ENCODE peak calls at places on chromosomes 4 and X, in seven cellular contexts. I is NCI-H460; U is activated T-cell treated with anti-CD3 and anti-CD28 coated beads, Interleukin-2, amount 50 U/mL, for 72 hours; E is D341Med; Z is left cardiac atrium; A is NCI-H1092 treated with DMSO at 0.1 percent for 48 hours; P is heart left ventricle. T is an unnamed sample.

GRCh38 chrX:110734894-110735541 is 60.6 kb downstream of the CHRDL1 start:
- DNase-seq in E (no peak), I (no peak), Z (no peak), A (no peak), P (no peak), U (no peak), T (no peak)

GRCh38 chr4:147578611-147579010 is 38.6 kb upstream of the TMEM184C start:
- DNase-seq in P (no peak), A (no peak), E (no peak), U (no peak), I (no peak), Z (no peak), T (no peak)

GRCh38 chr4:189299706-189300105 is 641.0 kb upstream of the FRG1 start:
- DNase-seq in I (no peak), U (no peak), Z (no peak), A (no peak), E (no peak), P (no peak), T (no peak)

GRCh38 chr4:132865458-132865857 is 283.6 kb upstream of the PCDH10 start:
- DNase-seq in I (no peak), Z (no peak), P (no peak), E (no peak), A (no peak), U (no peak), T (no peak)

GRCh38 chr4:159191989-159192388 is 89.1 kb downstream of the RAPGEF2 start:
- DNase-seq in A (no peak), E (no peak), Z (no peak), I (peak; percentile 35), P (no peak), U (no peak), T (no peak)

GRCh38 chr4:128006592-128006991 is 41.4 kb downstream of the ABHD18 start:
- DNase-seq in P (no peak), Z (no peak), U (no peak), I (no peak), A (no peak), E (no peak), T (no peak)

GRCh38 chr4:76373919-76374552 is 46.9 kb downstream of the CCDC158 start:
- DNase-seq in P (no peak), A (no peak), I (no peak), U (no peak), E (no peak), Z (no peak), T (no peak)

GRCh38 chrX:154419688-154420401 is 8.5 kb downstream of the TAFAZZIN start:
- DNase-seq in U (no peak), E (no peak), I (no peak), P (peak; percentile 61), A (peak; percentile 78), Z (peak; percentile 45), T (no peak)

GRCh38 chrX:13489451-13489850 is 80.0 kb upstream of the EGFL6 start:
- DNase-seq in P (no peak), A (no peak), E (no peak), U (no peak), Z (peak; percentile 63), I (no peak), T (no peak)

GRCh38 chr4:98508248-98508647 is 150.2 kb downstream of the TSPAN5 start:
- DNase-seq in P (no peak), E (no peak), I (no peak), U (no peak), Z (no peak), A (no peak), T (no peak)

GRCh38 chr4:14667624-14668295 is 334.5 kb upstream of the CPEB2 start:
- DNase-seq in E (no peak), Z (no peak), P (no peak), I (no peak), A (no peak), U (no peak), T (no peak)

GRCh38 chr4:153131478-153132069 is 72.7 kb upstream of the TRIM2 start:
- DNase-seq in U (no peak), E (no peak), I (no peak), Z (no peak), P (no peak), A (no peak), T (no peak)

GRCh38 chr4:149605601-149606378 is 209.9 kb downstream of the IQCM start:
- DNase-seq in U (no peak), E (no peak), Z (no peak), I (no peak), P (no peak), A (no peak), T (no peak)

GRCh38 chr4:20253272-20253798 is 1.6 kb downstream of the SLIT2 start:
- DNase-seq in U (no peak), A (peak; percentile 35), E (peak; percentile 38), P (no peak), I (no peak), Z (peak; percentile 16), T (no peak)

GRCh38 chr4:153153339-153153851 is 50.8 kb upstream of the TRIM2 start:
- DNase-seq in U (peak; percentile 81), P (peak; percentile 48), Z (peak; percentile 53), A (peak; percentile 88), I (no peak), E (peak; percentile 88), T (no peak)

GRCh38 chrX:12770440-12770839 is 20.8 kb upstream of the PRPS2 start:
- DNase-seq in E (no peak), P (no peak), A (peak; percentile 55), Z (no peak), I (peak; percentile 15), U (no peak), T (no peak)

GRCh38 chr4:9994246-9994847 is 26.9 kb downstream of the SLC2A9 start:
- DNase-seq in P (no peak), I (no peak), A (no peak), E (no peak), Z (no peak), U (no peak), T (no peak)

GRCh38 chr4:168839758-168840385 is 170.2 kb downstream of the CBR4 start:
- DNase-seq in E (no peak), I (no peak), Z (no peak), U (no peak), P (no peak), A (no peak), T (no peak)

GRCh38 chr4:165972747-165973146 is 99.7 kb downstream of the TLL1 start:
- DNase-seq in E (no peak), P (no peak), A (no peak), I (no peak), Z (no peak), U (no peak), T (no peak)

GRCh38 chr4:164956766-164957643 is 20.5 kb downstream of the TRIM61 start:
- DNase-seq in U (peak; percentile 87), P (peak; percentile 75), I (peak; percentile 61), A (no peak), E (peak; percentile 95), Z (peak; percentile 80), T (peak; percentile 56)

GRCh38 chr4:8217246-8217511 is 18.1 kb downstream of the SH3TC1 start:
- DNase-seq in I (no peak), A (no peak), E (no peak), Z (no peak), P (no peak), U (no peak), T (no peak)